ENCODE peak calls at places on chromosomes 3 and 15, in five cellular contexts. Z, P, X, J and K are unnamed samples.

GRCh38 chr15:79602731-79603130 is 170.6 kb downstream of the MINAR1 start:
- DNase-seq in J (no peak), Z (no peak), P (no peak), X (no peak), K (no peak)

GRCh38 chr3:106331636-106332035 is 462.8 kb upstream of the CBLB start:
- DNase-seq in P (no peak), X (no peak), Z (no peak), J (no peak), K (no peak)

GRCh38 chr3:102936511-102936910 is 501.7 kb downstream of the ZPLD1 start:
- DNase-seq in J (no peak), P (no peak), Z (no peak), X (no peak), K (no peak)

GRCh38 chr3:151268267-151269235 is 9.8 kb downstream of the P2RY14 start:
- DNase-seq in X (peak; percentile 23), J (no peak), Z (no peak), P (no peak), K (no peak)

GRCh38 chr15:40357246-40357645 is 773 bp upstream of the DISP2 start:
- DNase-seq in Z (peak; percentile 39), J (no peak), P (no peak), X (peak; percentile 48), K (no peak)

GRCh38 chr3:155963557-155963956 is 93.1 kb downstream of the GMPS start:
- DNase-seq in Z (no peak), P (no peak), J (no peak), X (no peak), K (no peak)

GRCh38 chr3:177068967-177069366 is 128.3 kb downstream of the TBL1XR1 start:
- DNase-seq in J (no peak), P (no peak), X (no peak), Z (no peak), K (no peak)

GRCh38 chr3:173774275-173774674 is 376.7 kb downstream of the NLGN1 start:
- DNase-seq in J (no peak), X (no peak), P (no peak), Z (no peak), K (no peak)

GRCh38 chr3:13518516-13519351 is 30.2 kb upstream of the FBLN2 start:
- DNase-seq in P (no peak), J (peak; percentile 94), Z (peak; percentile 93), X (no peak), K (no peak)

GRCh38 chr15:78071378-78071777 is 6.1 kb downstream of the TBC1D2B start:
- DNase-seq in X (no peak), P (no peak), J (no peak), Z (no peak), K (no peak)

GRCh38 chr3:114650808-114651207 is 357.0 kb downstream of the TIGIT start:
- DNase-seq in X (no peak), Z (no peak), P (no peak), J (no peak), K (no peak)

GRCh38 chr15:71629761-71630499 is 180.4 kb upstream of the NR2E3 start:
- DNase-seq in P (no peak), X (no peak), J (no peak), Z (no peak), K (no peak)

GRCh38 chr15:85639752-85640381 is 154.9 kb downstream of the KLHL25 start:
- DNase-seq in X (no peak), P (no peak), Z (no peak), J (no peak), K (no peak)

GRCh38 chr15:88835646-88836045 is 32.4 kb downstream of the ACAN start:
- DNase-seq in X (no peak), Z (no peak), P (no peak), J (no peak), K (no peak)

GRCh38 chr15:85463273-85463937 is 83.0 kb downstream of the AKAP13 start:
- DNase-seq in J (no peak), X (no peak), P (no peak), Z (no peak), K (no peak)

GRCh38 chr15:78985859-78986470 is 41.1 kb upstream of the CTSH start:
- DNase-seq in Z (no peak), X (no peak), J (no peak), P (no peak), K (no peak)

GRCh38 chr3:140276698-140277097 is 341.7 kb downstream of the CLSTN2 start:
- DNase-seq in X (no peak), J (no peak), P (no peak), Z (no peak), K (peak; percentile 26)

GRCh38 chr3:124607163-124607562 is 123.1 kb upstream of the UMPS start:
- DNase-seq in J (no peak), X (no peak), P (no peak), Z (no peak), K (no peak)

GRCh38 chr3:120173056-120173675 is 78.9 kb upstream of the GSK3B start:
- DNase-seq in Z (no peak), X (no peak), P (no peak), J (no peak), K (no peak)

GRCh38 chr3:13190376-13190762 is 117.1 kb upstream of the IQSEC1 start:
- DNase-seq in J (no peak), P (no peak), X (no peak), Z (no peak), K (no peak)

GRCh38 chr3:67790043-67790442 is 135.6 kb upstream of the SUCLG2 start:
- DNase-seq in Z (no peak), J (no peak), P (no peak), X (peak; percentile 64), K (peak; percentile 52)

GRCh38 chr15:95990833-95991232 is 339.7 kb upstream of the NR2F2 start:
- DNase-seq in J (no peak), Z (no peak), X (no peak), P (no peak), K (no peak)

GRCh38 chr3:186277268-186277909 is 84.6 kb downstream of the DGKG start:
- DNase-seq in P (no peak), Z (no peak), X (no peak), J (no peak), K (no peak)

GRCh38 chr15:34336333-34336732 is 1.2 kb downstream of the SLC12A6 start:
- DNase-seq in Z (no peak), J (no peak), P (peak; percentile 56), X (peak; percentile 24), K (no peak)

GRCh38 chr3:47495111-47495510 is 18.4 kb downstream of the ELP6 start:
- DNase-seq in J (no peak), Z (no peak), X (no peak), P (no peak), K (no peak)

GRCh38 chr3:99817437-99818240 is at the start of gene CMSS1:
- DNase-seq in P (peak; percentile 97), J (peak; percentile 98), Z (peak; percentile 98), X (peak; percentile 96), K (peak; percentile 95)

GRCh38 chr3:6717026-6717943 is 143.6 kb upstream of the GRM7 start:
- DNase-seq in Z (no peak), J (no peak), P (no peak), X (no peak), K (no peak)

GRCh38 chr3:147613710-147614109 is 204.5 kb downstream of the ZIC1 start:
- DNase-seq in P (no peak), J (no peak), Z (no peak), X (no peak), K (no peak)

GRCh38 chr15:98134875-98135274 is 174.4 kb downstream of the ARRDC4 start:
- DNase-seq in P (no peak), X (no peak), J (no peak), Z (no peak), K (no peak)

GRCh38 chr3:69751118-69751517 is 11.9 kb downstream of the MITF start:
- DNase-seq in J (no peak), Z (no peak), X (no peak), P (no peak), K (no peak)

GRCh38 chr3:144381607-144382006 is 410.0 kb downstream of the DIPK2A start:
- DNase-seq in P (no peak), Z (no peak), X (no peak), J (no peak), K (no peak)

GRCh38 chr3:177320765-177321247 is 123.5 kb upstream of the TBL1XR1 start:
- DNase-seq in P (no peak), Z (no peak), X (no peak), J (no peak), K (no peak)

GRCh38 chr15:101248274-101248673 is 3.6 kb downstream of the CHSY1 start:
- DNase-seq in J (no peak), P (no peak), X (no peak), Z (no peak), K (no peak)

DNA sequence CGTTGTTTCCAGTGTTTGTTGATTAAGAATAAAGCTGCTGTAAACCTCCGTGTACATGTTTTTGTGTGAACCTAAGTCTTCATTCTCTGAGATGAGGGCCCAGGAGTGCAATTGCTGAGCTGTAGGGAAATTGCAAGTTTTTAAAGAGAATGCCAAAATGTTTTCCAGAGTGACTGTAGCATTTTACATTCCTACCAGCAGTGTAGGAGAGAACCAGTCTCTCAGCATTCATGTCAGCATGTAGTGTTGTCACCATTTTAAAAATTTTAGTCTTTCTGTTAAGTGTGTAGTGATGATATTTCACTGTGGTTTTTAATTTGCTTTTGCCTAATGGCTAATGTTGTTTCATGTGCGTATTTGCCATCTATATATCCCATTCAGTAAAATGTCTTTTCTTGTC is 3.4 kb upstream of the MGLL start:
- DNase-seq in J (no peak), X (no peak), P (no peak), Z (no peak), K (no peak)
- TF ChIP-seq CTCF in J (no peak), X (no peak), P (no peak), Z (no peak), K (no peak)

GRCh38 chr15:39317225-39317624 is 263.7 kb upstream of the THBS1 start:
- DNase-seq in Z (no peak), J (no peak), X (no peak), P (no peak), K (no peak)
- H3K9me3 ChIP-seq in Z (no peaks in the 10 kb centered on the region), J (peaks cover 12% of the 10 kb centered on the region), X (peaks cover 7% of the 10 kb centered on the region), P (peaks cover 14% of the 10 kb centered on the region), K (peaks cover 9% of the 10 kb centered on the region)

GRCh38 chr15:93179072-93179471 is 90.1 kb upstream of the RGMA start:
- DNase-seq in X (peak; percentile 63), P (peak; percentile 79), Z (no peak), J (no peak), K (peak; percentile 27)

GRCh38 chr15:93180128-93180527 is 91.1 kb upstream of the RGMA start:
- DNase-seq in J (no peak), Z (no peak), X (no peak), P (no peak), K (no peak)

GRCh38 chr15:93179704-93180103 is 90.7 kb upstream of the RGMA start:
- DNase-seq in Z (no peak), X (no peak), J (no peak), P (no peak), K (no peak)

GRCh38 chr15:93180656-93181055 is 91.6 kb upstream of the RGMA start:
- DNase-seq in J (no peak), P (no peak), X (no peak), Z (no peak), K (no peak)

GRCh38 chr15:93178371-93178770 is 89.4 kb upstream of the RGMA start:
- DNase-seq in Z (peak; percentile 58), X (no peak), P (no peak), J (no peak), K (no peak)
- TF ChIP-seq CTCF in Z (peak; percentile 37), X (no peak), P (no peak), J (no peak), K (no peak)

DNA sequence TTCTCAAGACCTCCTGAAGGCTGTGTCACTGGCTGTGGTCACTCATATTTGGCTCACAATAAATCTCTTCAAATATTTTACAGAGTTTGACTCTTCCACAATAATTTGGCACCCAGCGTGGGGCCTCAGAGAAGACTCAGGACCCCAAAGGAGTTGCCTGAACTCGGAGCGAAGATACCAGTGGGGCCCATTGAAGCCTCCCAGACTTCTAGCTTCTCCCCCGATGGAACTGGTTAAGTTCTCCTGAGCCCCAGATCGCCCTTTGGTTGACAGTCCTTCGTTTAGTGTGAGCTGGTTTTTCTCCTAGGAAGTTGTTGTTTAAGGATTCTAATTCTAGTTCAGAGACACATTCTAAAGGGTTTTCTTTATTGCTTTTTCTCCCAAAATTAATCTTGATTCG is 1.4 kb upstream of the SLC41A3 start:
- DNase-seq in Z (no peak), X (no peak), P (no peak), J (no peak), K (no peak)
- H3K9me3 ChIP-seq in Z (no peaks in the 10 kb centered on the region), X (no peaks in the 10 kb centered on the region), P (no peaks in the 10 kb centered on the region), J (no peaks in the 10 kb centered on the region), K (no peaks in the 10 kb centered on the region)